ENCODE peak calls at places on chromosomes 6 and 20, in nine cellular contexts. V is MG63; G is adrenal gland; I is CD8-positive, alpha-beta T cell; M is stimulated activated CD4-positive, alpha-beta T cell treated with anti-CD3 and anti-CD28 coated beads, Interleukin-4, amount 100 ng/mL, for 1 hour; W is OCI-LY7; S is effector CD4-positive, alpha-beta T cell; C is stimulated activated naive B cell treated with anti-CD40 and anti-IgM and Interleukin-4, amounts not matched to agents 10 μg/mL and 1 μg/mL and 100 μg/mL, for 72 hours; O is sigmoid colon. P is an unnamed sample.

GRCh38 chr20:51412991-51413471 is 129.5 kb downstream of the NFATC2 start:
- DNase-seq in V (no peak), M (no peak), G (no peak), O (no peak), I (no peak), S (no peak), C (no peak), W (no peak), P (no peak)

GRCh38 chr6:27668442-27669275 is 195.8 kb upstream of the ZNF184 start:
- DNase-seq in S (no peak), C (no peak), G (no peak), V (peak), O (no peak), I (no peak), M (peak), W (peak), P (no peak)

GRCh38 chr6:105192707-105193465 is 13.1 kb upstream of the POPDC3 start:
- DNase-seq in M (no peak), W (no peak), G (no peak), S (no peak), I (no peak), O (no peak), C (no peak), V (no peak), P (no peak)

GRCh38 chr6:129191275-129191674 is 308.3 kb downstream of the LAMA2 start:
- DNase-seq in G (no peak), V (no peak), S (no peak), M (no peak), W (no peak), I (no peak), O (no peak), C (no peak), P (no peak)

GRCh38 chr6:30143780-30144179 is 7.8 kb downstream of the TRIM40 start:
- DNase-seq in G (no peak), V (no peak), C (no peak), I (no peak), M (no peak), W (no peak), O (no peak), S (no peak), P (no peak)

GRCh38 chr6:99521557-99522286 is 6.5 kb upstream of the USP45 start:
- DNase-seq in M (no peak), O (peak), I (no peak), S (no peak), G (no peak), W (no peak), V (peak), C (no peak), P (no peak)

GRCh38 chr6:91868539-91869202 is 1281.8 kb upstream of the MAP3K7 start:
- DNase-seq in G (no peak), C (no peak), I (no peak), S (no peak), M (no peak), O (no peak), W (no peak), V (no peak), P (no peak)

GRCh38 chr6:97774973-97775372 is 492.0 kb upstream of the MMS22L start:
- DNase-seq in G (no peak), S (no peak), O (no peak), M (no peak), V (no peak), C (no peak), W (no peak), I (no peak), P (no peak)

GRCh38 chr6:41306187-41306854 is 19.8 kb upstream of the TREM1 start:
- DNase-seq in V (peak), G (peak), W (peak), C (no peak), I (peak), M (peak), O (no peak), S (peak), P (peak)

GRCh38 chr20:373171-373890 is 7.2 kb upstream of the TRIB3 start:
- DNase-seq in V (peak), O (no peak), M (no peak), I (no peak), S (no peak), W (no peak), C (no peak), G (no peak), P (no peak)

GRCh38 chr20:43863821-43864544 is 50.7 kb upstream of the TOX2 start:
- DNase-seq in V (no peak), C (no peak), M (no peak), G (no peak), S (no peak), O (no peak), W (no peak), I (no peak), P (no peak)

GRCh38 chr20:11585752-11586352 is 331.8 kb upstream of the BTBD3 start:
- DNase-seq in I (no peak), O (no peak), G (no peak), M (no peak), V (no peak), C (no peak), S (no peak), W (no peak), P (no peak)

GRCh38 chr6:31663961-31664789 is 622 bp downstream of the GPANK1 start:
- DNase-seq in S (no peak), W (peak), G (no peak), C (no peak), I (no peak), M (no peak), V (peak), O (peak), P (no peak)

GRCh38 chr20:25076731-25077609 is 5.0 kb downstream of the VSX1 start:
- DNase-seq in G (no peak), I (no peak), W (peak), M (no peak), O (no peak), C (no peak), S (no peak), V (no peak), P (no peak)

GRCh38 chr20:63678667-63679465 is 17.6 kb upstream of the TNFRSF6B start:
- DNase-seq in V (no peak), S (no peak), G (no peak), M (no peak), W (no peak), O (no peak), C (no peak), I (no peak), P (no peak)

GRCh38 chr6:136137008-136137689 is 113.0 kb downstream of the MTFR2 start:
- DNase-seq in O (no peak), W (no peak), S (no peak), G (no peak), I (no peak), V (no peak), M (no peak), C (no peak), P (no peak)

GRCh38 chr20:6588296-6588695 is 179.2 kb upstream of the BMP2 start:
- DNase-seq in O (no peak), C (no peak), V (peak), I (no peak), S (no peak), W (no peak), M (no peak), G (no peak), P (no peak)